ENCODE peak calls at places on chromosomes 6 and 20, in eight cellular contexts. E is PC-9; G is tibial artery; O is IMR-90; V is substantia nigra; N is dorsolateral prefrontal cortex; Y is effector memory CD4-positive, alpha-beta T cell; C is thoracic aorta. W is an unnamed sample.

GRCh38 chr6:63805808-63806572 is 170.4 kb downstream of the PHF3 start:
- DNase-seq in E (peak; percentile 15), G (no peak), O (peak; percentile 95), V (no peak), N (no peak), Y (no peak), C (no peak), W (no peak)

GRCh38 chr20:1186367-1186991 is 1.7 kb upstream of the TMEM74B start:
- DNase-seq in E (no peak), G (no peak), O (no peak), V (no peak), N (no peak), Y (no peak), C (no peak), W (no peak)

GRCh38 chr20:7937328-7937727 is 2.9 kb downstream of the HAO1 start:
- DNase-seq in E (no peak), G (no peak), O (no peak), V (no peak), N (no peak), Y (no peak), C (no peak), W (no peak)

GRCh38 chr20:50815162-50815989 is 20.5 kb downstream of the BCAS4 start:
- DNase-seq in E (peak; percentile 53), G (peak; percentile 80), O (peak; percentile 92), V (no peak), N (no peak), Y (no peak), C (no peak), W (no peak)

GRCh38 chr6:135728589-135728988 is 122.9 kb upstream of the PDE7B start:
- DNase-seq in E (no peak), G (no peak), O (no peak), V (no peak), N (no peak), Y (no peak), C (no peak), W (no peak)

GRCh38 chr6:159758031-159759001 is 3.5 kb upstream of the ACAT2 start:
- DNase-seq in E (no peak), G (no peak), O (peak; percentile 81), V (no peak), N (no peak), Y (no peak), C (no peak), W (no peak)

GRCh38 chr6:13355043-13355945 is 27.0 kb upstream of the TBC1D7 start:
- DNase-seq in E (peak; percentile 63), G (no peak), O (peak; percentile 99), V (no peak), N (no peak), Y (no peak), C (no peak), W (no peak)

GRCh38 chr6:109001554-109001953 is 93.1 kb downstream of the SESN1 start:
- DNase-seq in E (no peak), G (no peak), O (no peak), V (no peak), N (no peak), Y (no peak), C (no peak), W (no peak)

GRCh38 chr6:118400582-118400981 is 147.5 kb upstream of the PLN start:
- DNase-seq in E (no peak), G (no peak), O (peak; percentile 27), V (no peak), N (no peak), Y (no peak), C (no peak), W (no peak)

GRCh38 chr6:151034825-151035781 is 169.6 kb downstream of the MTHFD1L start:
- DNase-seq in E (no peak), G (peak; percentile 12), O (no peak), V (no peak), N (no peak), Y (no peak), C (no peak), W (no peak)

GRCh38 chr6:68756454-68757375 is 121.6 kb downstream of the ADGRB3 start:
- DNase-seq in E (no peak), G (no peak), O (no peak), V (no peak), N (no peak), Y (no peak), C (no peak), W (no peak)

GRCh38 chr6:159389695-159390094 is 220.5 kb downstream of the FNDC1 start:
- DNase-seq in E (no peak), G (no peak), O (no peak), V (no peak), N (no peak), Y (no peak), C (no peak), W (no peak)

GRCh38 chr6:119241124-119241491 is 108.5 kb downstream of the MAN1A1 start:
- DNase-seq in E (no peak), G (no peak), O (peak; percentile 59), V (no peak), N (no peak), Y (no peak), C (no peak), W (no peak)

GRCh38 chr20:46618316-46619110 is 32.7 kb downstream of the SLC13A3 start:
- DNase-seq in E (no peak), G (no peak), O (no peak), V (no peak), N (no peak), Y (no peak), C (no peak), W (no peak)

GRCh38 chr6:149335924-149336323 is 18.4 kb downstream of the TAB2 start:
- DNase-seq in E (no peak), G (no peak), O (peak; percentile 69), V (no peak), N (no peak), Y (no peak), C (no peak), W (no peak)

GRCh38 chr6:307065-307814 is 15.0 kb downstream of the DUSP22 start:
- DNase-seq in E (no peak), G (peak; percentile 67), O (no peak), V (no peak), N (no peak), Y (no peak), C (no peak), W (no peak)

GRCh38 chr6:28658475-28659249 is 133.0 kb downstream of the GPX5 start:
- DNase-seq in E (no peak), G (no peak), O (peak; percentile 12), V (no peak), N (no peak), Y (no peak), C (no peak), W (no peak)

GRCh38 chr20:25256226-25256859 is 8.5 kb downstream of the PYGB start:
- DNase-seq in E (no peak), G (peak; percentile 62), O (no peak), V (no peak), N (no peak), Y (no peak), C (no peak), W (no peak)

DNA sequence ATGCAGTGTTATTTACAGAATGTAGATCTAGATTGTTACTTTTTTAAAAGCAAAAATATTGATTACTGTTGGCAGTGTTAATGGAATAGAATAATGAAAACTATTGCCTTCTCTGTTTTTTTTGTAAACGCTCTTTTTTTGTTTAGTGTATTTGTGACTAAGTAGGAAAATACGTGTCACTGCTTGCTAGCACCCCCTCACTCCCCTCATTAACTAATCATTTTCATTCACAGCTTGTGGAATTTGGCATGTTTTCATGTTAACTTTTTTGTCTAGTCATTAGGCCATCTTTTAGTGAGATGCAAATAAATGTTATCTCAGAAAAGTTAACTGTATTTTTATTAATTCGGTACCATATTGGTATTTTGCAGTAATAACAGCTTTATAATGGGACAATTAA is 29.8 kb downstream of the ADGRG6 start:
- DNase-seq in E (no peak), G (no peak), O (no peak), V (no peak), N (no peak), Y (no peak), C (no peak), W (no peak)
- H3K27ac ChIP-seq in E (no peak overlapping the region), G (no peak overlapping the region), O (no peak overlapping the region), V (no peak overlapping the region), N (no peak overlapping the region), Y (no peak overlapping the region), C (no peak overlapping the region), W (no peak overlapping the region)

DNA sequence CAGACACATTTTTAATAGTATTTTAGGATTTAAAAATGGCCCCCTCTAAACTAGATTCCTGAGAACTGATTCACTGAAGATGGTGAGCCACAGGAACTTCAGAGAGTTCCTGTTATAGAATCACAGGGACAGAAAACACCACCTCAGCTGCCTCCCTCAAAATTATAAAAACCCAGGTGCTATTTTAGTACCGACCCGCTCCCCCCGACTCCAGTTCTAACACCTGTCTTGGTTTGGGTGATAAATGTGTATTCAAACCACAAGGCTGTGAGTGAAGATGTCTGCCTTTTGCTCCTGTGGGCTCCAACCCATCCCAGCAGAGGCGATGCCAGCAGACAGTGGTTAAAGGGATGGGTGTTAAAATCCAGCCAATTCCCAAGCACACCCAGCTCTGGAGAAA is 127.4 kb upstream of the LY86 start:
- DNase-seq in E (no peak), G (no peak), O (no peak), V (no peak), N (no peak), Y (no peak), C (no peak), W (no peak)
- H3K27ac ChIP-seq in E (no peak overlapping the region), G (no peak overlapping the region), O (no peak overlapping the region), V (no peak overlapping the region), N (no peak overlapping the region), Y (no peak overlapping the region), C (no peak overlapping the region), W (no peak overlapping the region)

DNA sequence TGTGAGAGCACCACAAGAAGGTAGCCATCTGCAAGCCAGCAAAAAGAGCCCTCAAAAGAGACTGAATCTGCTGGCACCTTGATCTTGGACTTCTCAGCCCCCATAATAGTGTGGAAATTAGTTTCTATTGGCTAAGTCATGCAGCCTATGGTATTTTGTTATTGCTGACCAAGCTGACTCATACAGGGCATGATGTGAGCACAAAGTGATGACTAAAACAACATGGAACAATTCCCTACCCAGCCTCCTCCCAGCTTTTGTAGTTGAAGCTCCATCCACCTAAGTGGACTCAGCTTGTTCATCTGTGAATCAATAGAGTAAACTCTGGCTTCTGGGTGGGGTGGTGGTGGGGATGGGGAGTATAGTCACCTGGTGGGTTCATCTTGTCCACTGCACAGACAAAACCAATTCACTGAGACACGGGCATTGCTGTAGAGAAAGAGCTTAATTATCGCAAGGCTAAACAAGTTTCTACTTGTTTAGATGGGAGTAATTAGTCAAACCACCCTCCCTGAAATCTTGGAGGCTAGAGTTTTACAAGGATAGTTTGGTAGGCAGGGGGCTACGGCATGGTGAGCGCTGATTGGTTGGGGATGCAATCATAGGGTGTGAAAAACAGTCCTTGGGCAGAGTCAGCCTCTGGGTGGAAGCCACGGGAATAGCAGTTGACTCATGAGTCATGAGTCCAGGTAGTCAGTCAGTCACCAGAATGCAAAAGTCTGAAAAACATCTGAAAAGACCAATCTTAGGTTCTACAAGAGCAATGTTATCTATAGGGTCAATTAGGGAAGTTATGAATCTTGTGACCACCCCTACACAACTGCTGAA is 77.6 kb downstream of the STMND1 start:
- DNase-seq in E (no peak), G (no peak), O (peak; percentile 68), V (no peak), N (no peak), Y (no peak), C (no peak), W (no peak)
- H3K27ac ChIP-seq in E (no peak overlapping the region), G (no peak overlapping the region), O (no peak overlapping the region), V (no peak overlapping the region), N (no peak overlapping the region), Y (no peak overlapping the region), C (no peak overlapping the region), W (no peak overlapping the region)

DNA sequence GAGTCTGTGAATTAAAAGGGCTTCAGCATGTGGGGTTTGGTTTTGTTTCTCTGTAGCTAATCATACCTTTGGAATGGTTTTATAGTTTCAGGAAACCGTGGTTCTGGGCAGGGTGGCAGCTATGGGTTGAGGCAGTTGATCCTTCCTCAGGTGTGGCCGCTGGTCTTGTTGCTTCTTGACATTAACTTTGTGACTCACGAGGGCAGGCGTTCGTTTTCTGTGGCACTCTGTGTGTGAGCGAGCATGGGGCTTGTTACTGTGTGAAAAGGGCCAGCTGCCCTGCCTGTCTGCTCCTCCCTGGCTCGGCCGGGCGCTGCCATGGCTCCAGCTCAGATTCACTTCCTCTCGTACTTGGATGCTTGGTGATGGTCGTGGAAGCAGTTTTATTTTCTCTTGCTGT is 16.2 kb downstream of the DNAJC5 start:
- DNase-seq in E (peak; percentile 64), G (no peak), O (peak; percentile 50), V (peak; percentile 65), N (peak; percentile 24), Y (no peak), C (no peak), W (peak; percentile 14)
- H3K27ac ChIP-seq in E (peak overlapping the region; percentile 12), G (no peak overlapping the region), O (peak overlapping the region; percentile 15), V (peak overlapping the region; percentile 45), N (peak overlapping the region; percentile 73), Y (no peak overlapping the region), C (no peak overlapping the region), W (no peak overlapping the region)